ENCODE peak calls at places on chromosomes 3 and 15, in ten cellular contexts. One of them, this sample, is unnamed.

GRCh38 chr3:4845882-4846281 is 133.4 kb upstream of the BHLHE40 start:
- DNase-seq in HT-29: no peak
- DNase-seq in endothelial cell of umbilical vein: no peak
- DNase-seq in activated T-cell treated with anti-CD3 and anti-CD28 coated beads for 1 hour: no peak
- DNase-seq in Calu3: no peak
- DNase-seq in iPS-NIHi11: no peak
- DNase-seq in amygdala: no peak
- DNase-seq in naive thymus-derived CD4-positive, alpha-beta T cell: no peak
- DNase-seq in NCI-H774: no peak
- DNase-seq in GM23338: no peak
- DNase-seq in this sample: peak

GRCh38 chr3:150407818-150408231 is 273 bp upstream of the TSC22D2 start:
- DNase-seq in Calu3: no peak
- DNase-seq in endothelial cell of umbilical vein: no peak
- DNase-seq in activated T-cell treated with anti-CD3 and anti-CD28 coated beads for 1 hour: peak
- DNase-seq in amygdala: no peak
- DNase-seq in naive thymus-derived CD4-positive, alpha-beta T cell: peak
- DNase-seq in HT-29: peak
- DNase-seq in iPS-NIHi11: no peak
- DNase-seq in NCI-H774: no peak
- DNase-seq in GM23338: peak
- DNase-seq in this sample: no peak

GRCh38 chr15:78460737-78461136 is 22.7 kb downstream of the IREB2 start:
- DNase-seq in activated T-cell treated with anti-CD3 and anti-CD28 coated beads for 1 hour: no peak
- DNase-seq in NCI-H774: no peak
- DNase-seq in Calu3: no peak
- DNase-seq in endothelial cell of umbilical vein: no peak
- DNase-seq in naive thymus-derived CD4-positive, alpha-beta T cell: no peak
- DNase-seq in amygdala: no peak
- DNase-seq in GM23338: no peak
- DNase-seq in HT-29: no peak
- DNase-seq in iPS-NIHi11: no peak
- DNase-seq in this sample: no peak

GRCh38 chr3:127275287-127275781 is 12.5 kb downstream of the PRR20G start:
- DNase-seq in amygdala: no peak
- DNase-seq in naive thymus-derived CD4-positive, alpha-beta T cell: no peak
- DNase-seq in Calu3: peak
- DNase-seq in endothelial cell of umbilical vein: no peak
- DNase-seq in NCI-H774: no peak
- DNase-seq in iPS-NIHi11: no peak
- DNase-seq in activated T-cell treated with anti-CD3 and anti-CD28 coated beads for 1 hour: no peak
- DNase-seq in GM23338: no peak
- DNase-seq in HT-29: no peak
- DNase-seq in this sample: no peak

GRCh38 chr3:55327131-55327920 is 159.8 kb downstream of the WNT5A start:
- DNase-seq in NCI-H774: no peak
- DNase-seq in iPS-NIHi11: no peak
- DNase-seq in HT-29: no peak
- DNase-seq in GM23338: no peak
- DNase-seq in naive thymus-derived CD4-positive, alpha-beta T cell: no peak
- DNase-seq in endothelial cell of umbilical vein: no peak
- DNase-seq in amygdala: no peak
- DNase-seq in Calu3: no peak
- DNase-seq in activated T-cell treated with anti-CD3 and anti-CD28 coated beads for 1 hour: no peak
- DNase-seq in this sample: no peak

GRCh38 chr3:85881833-85882393 is 923.1 kb downstream of the CADM2 start:
- DNase-seq in NCI-H774: no peak
- DNase-seq in endothelial cell of umbilical vein: no peak
- DNase-seq in naive thymus-derived CD4-positive, alpha-beta T cell: no peak
- DNase-seq in GM23338: no peak
- DNase-seq in iPS-NIHi11: no peak
- DNase-seq in amygdala: no peak
- DNase-seq in HT-29: no peak
- DNase-seq in Calu3: no peak
- DNase-seq in activated T-cell treated with anti-CD3 and anti-CD28 coated beads for 1 hour: no peak
- DNase-seq in this sample: no peak

GRCh38 chr15:100341662-100342560 is at the start of gene ADAMTS17:
- DNase-seq in iPS-NIHi11: peak
- DNase-seq in naive thymus-derived CD4-positive, alpha-beta T cell: peak
- DNase-seq in activated T-cell treated with anti-CD3 and anti-CD28 coated beads for 1 hour: peak
- DNase-seq in endothelial cell of umbilical vein: peak
- DNase-seq in HT-29: peak
- DNase-seq in GM23338: peak
- DNase-seq in amygdala: peak
- DNase-seq in NCI-H774: peak
- DNase-seq in Calu3: peak
- DNase-seq in this sample: peak

GRCh38 chr3:134333522-134334181 is 40.6 kb downstream of the AMOTL2 start:
- DNase-seq in iPS-NIHi11: no peak
- DNase-seq in GM23338: peak
- DNase-seq in Calu3: no peak
- DNase-seq in HT-29: no peak
- DNase-seq in activated T-cell treated with anti-CD3 and anti-CD28 coated beads for 1 hour: no peak
- DNase-seq in NCI-H774: peak
- DNase-seq in endothelial cell of umbilical vein: no peak
- DNase-seq in naive thymus-derived CD4-positive, alpha-beta T cell: no peak
- DNase-seq in amygdala: no peak
- DNase-seq in this sample: no peak

GRCh38 chr3:9780451-9780797 is 10.7 kb upstream of the CAMK1 start:
- DNase-seq in endothelial cell of umbilical vein: no peak
- DNase-seq in Calu3: no peak
- DNase-seq in NCI-H774: no peak
- DNase-seq in iPS-NIHi11: no peak
- DNase-seq in naive thymus-derived CD4-positive, alpha-beta T cell: peak
- DNase-seq in activated T-cell treated with anti-CD3 and anti-CD28 coated beads for 1 hour: no peak
- DNase-seq in amygdala: no peak
- DNase-seq in HT-29: no peak
- DNase-seq in GM23338: no peak
- DNase-seq in this sample: no peak

GRCh38 chr3:101676219-101676764 is 640 bp downstream of the ZBTB11 start:
- DNase-seq in endothelial cell of umbilical vein: peak
- DNase-seq in HT-29: peak
- DNase-seq in naive thymus-derived CD4-positive, alpha-beta T cell: peak
- DNase-seq in Calu3: peak
- DNase-seq in iPS-NIHi11: peak
- DNase-seq in activated T-cell treated with anti-CD3 and anti-CD28 coated beads for 1 hour: peak
- DNase-seq in NCI-H774: no peak
- DNase-seq in amygdala: no peak
- DNase-seq in GM23338: peak
- DNase-seq in this sample: peak

GRCh38 chr3:9501226-9501625 is 52.4 kb downstream of the LHFPL4 start:
- DNase-seq in NCI-H774: no peak
- DNase-seq in iPS-NIHi11: no peak
- DNase-seq in endothelial cell of umbilical vein: no peak
- DNase-seq in naive thymus-derived CD4-positive, alpha-beta T cell: no peak
- DNase-seq in GM23338: no peak
- DNase-seq in Calu3: no peak
- DNase-seq in amygdala: no peak
- DNase-seq in HT-29: no peak
- DNase-seq in activated T-cell treated with anti-CD3 and anti-CD28 coated beads for 1 hour: no peak
- DNase-seq in this sample: no peak

GRCh38 chr3:124967964-124968363 is 33.4 kb upstream of the MUC13 start:
- DNase-seq in Calu3: no peak
- DNase-seq in GM23338: no peak
- DNase-seq in activated T-cell treated with anti-CD3 and anti-CD28 coated beads for 1 hour: no peak
- DNase-seq in NCI-H774: no peak
- DNase-seq in endothelial cell of umbilical vein: no peak
- DNase-seq in HT-29: no peak
- DNase-seq in iPS-NIHi11: no peak
- DNase-seq in naive thymus-derived CD4-positive, alpha-beta T cell: no peak
- DNase-seq in amygdala: no peak
- DNase-seq in this sample: no peak

GRCh38 chr15:34239151-34239761 is 14.4 kb downstream of the EMC4 start:
- DNase-seq in naive thymus-derived CD4-positive, alpha-beta T cell: no peak
- DNase-seq in HT-29: no peak
- DNase-seq in GM23338: peak
- DNase-seq in Calu3: no peak
- DNase-seq in iPS-NIHi11: no peak
- DNase-seq in endothelial cell of umbilical vein: peak
- DNase-seq in activated T-cell treated with anti-CD3 and anti-CD28 coated beads for 1 hour: no peak
- DNase-seq in amygdala: no peak
- DNase-seq in NCI-H774: no peak
- DNase-seq in this sample: no peak

GRCh38 chr3:152222327-152222726 is 46.4 kb upstream of the MBNL1 start:
- DNase-seq in naive thymus-derived CD4-positive, alpha-beta T cell: no peak
- DNase-seq in HT-29: no peak
- DNase-seq in endothelial cell of umbilical vein: no peak
- DNase-seq in activated T-cell treated with anti-CD3 and anti-CD28 coated beads for 1 hour: no peak
- DNase-seq in Calu3: no peak
- DNase-seq in iPS-NIHi11: no peak
- DNase-seq in amygdala: no peak
- DNase-seq in GM23338: no peak
- DNase-seq in NCI-H774: no peak
- DNase-seq in this sample: no peak

GRCh38 chr15:85477730-85478129 is 97.3 kb downstream of the AKAP13 start:
- DNase-seq in HT-29: no peak
- DNase-seq in NCI-H774: no peak
- DNase-seq in endothelial cell of umbilical vein: peak
- DNase-seq in activated T-cell treated with anti-CD3 and anti-CD28 coated beads for 1 hour: no peak
- DNase-seq in iPS-NIHi11: no peak
- DNase-seq in amygdala: no peak
- DNase-seq in naive thymus-derived CD4-positive, alpha-beta T cell: no peak
- DNase-seq in GM23338: no peak
- DNase-seq in Calu3: no peak
- DNase-seq in this sample: no peak

GRCh38 chr3:69364354-69364753 is 21.5 kb downstream of the FRMD4B start:
- DNase-seq in HT-29: no peak
- DNase-seq in GM23338: no peak
- DNase-seq in NCI-H774: no peak
- DNase-seq in amygdala: no peak
- DNase-seq in activated T-cell treated with anti-CD3 and anti-CD28 coated beads for 1 hour: no peak
- DNase-seq in Calu3: no peak
- DNase-seq in endothelial cell of umbilical vein: no peak
- DNase-seq in iPS-NIHi11: no peak
- DNase-seq in naive thymus-derived CD4-positive, alpha-beta T cell: no peak
- DNase-seq in this sample: no peak

GRCh38 chr3:51379301-51379700 is 5.8 kb upstream of the MANF start:
- DNase-seq in Calu3: no peak
- DNase-seq in endothelial cell of umbilical vein: no peak
- DNase-seq in GM23338: no peak
- DNase-seq in amygdala: no peak
- DNase-seq in iPS-NIHi11: no peak
- DNase-seq in naive thymus-derived CD4-positive, alpha-beta T cell: peak
- DNase-seq in activated T-cell treated with anti-CD3 and anti-CD28 coated beads for 1 hour: no peak
- DNase-seq in HT-29: no peak
- DNase-seq in NCI-H774: no peak
- DNase-seq in this sample: no peak

GRCh38 chr3:190193210-190193609 is 72.5 kb upstream of the P3H2 start:
- DNase-seq in iPS-NIHi11: no peak
- DNase-seq in HT-29: no peak
- DNase-seq in naive thymus-derived CD4-positive, alpha-beta T cell: no peak
- DNase-seq in amygdala: no peak
- DNase-seq in activated T-cell treated with anti-CD3 and anti-CD28 coated beads for 1 hour: no peak
- DNase-seq in GM23338: no peak
- DNase-seq in Calu3: no peak
- DNase-seq in NCI-H774: no peak
- DNase-seq in endothelial cell of umbilical vein: no peak
- DNase-seq in this sample: no peak

GRCh38 chr15:43267439-43267838 is 711 bp upstream of the TGM5 start:
- DNase-seq in naive thymus-derived CD4-positive, alpha-beta T cell: no peak
- DNase-seq in Calu3: no peak
- DNase-seq in HT-29: no peak
- DNase-seq in GM23338: no peak
- DNase-seq in iPS-NIHi11: no peak
- DNase-seq in NCI-H774: no peak
- DNase-seq in endothelial cell of umbilical vein: no peak
- DNase-seq in activated T-cell treated with anti-CD3 and anti-CD28 coated beads for 1 hour: no peak
- DNase-seq in amygdala: no peak
- DNase-seq in this sample: no peak

GRCh38 chr3:175606650-175607318 is 747.6 kb downstream of the NAALADL2 start:
- DNase-seq in activated T-cell treated with anti-CD3 and anti-CD28 coated beads for 1 hour: no peak
- DNase-seq in iPS-NIHi11: no peak
- DNase-seq in naive thymus-derived CD4-positive, alpha-beta T cell: no peak
- DNase-seq in Calu3: no peak
- DNase-seq in NCI-H774: peak
- DNase-seq in endothelial cell of umbilical vein: peak
- DNase-seq in GM23338: no peak
- DNase-seq in amygdala: no peak
- DNase-seq in HT-29: peak
- DNase-seq in this sample: no peak

GRCh38 chr15:89334510-89335288 is at the start of gene POLG:
- DNase-seq in amygdala: peak
- DNase-seq in GM23338: peak
- DNase-seq in endothelial cell of umbilical vein: peak
- DNase-seq in HT-29: peak
- DNase-seq in iPS-NIHi11: peak
- DNase-seq in naive thymus-derived CD4-positive, alpha-beta T cell: peak
- DNase-seq in activated T-cell treated with anti-CD3 and anti-CD28 coated beads for 1 hour: peak
- DNase-seq in Calu3: peak
- DNase-seq in NCI-H774: peak
- DNase-seq in this sample: peak

GRCh38 chr3:124885466-124886167 is 1.5 kb downstream of the ITGB5 start:
- DNase-seq in GM23338: peak
- DNase-seq in NCI-H774: no peak
- DNase-seq in iPS-NIHi11: no peak
- DNase-seq in naive thymus-derived CD4-positive, alpha-beta T cell: no peak
- DNase-seq in amygdala: no peak
- DNase-seq in endothelial cell of umbilical vein: peak
- DNase-seq in HT-29: no peak
- DNase-seq in Calu3: no peak
- DNase-seq in activated T-cell treated with anti-CD3 and anti-CD28 coated beads for 1 hour: no peak
- DNase-seq in this sample: no peak

GRCh38 chr3:105152987-105153386 is 213.7 kb upstream of the ALCAM start:
- DNase-seq in amygdala: no peak
- DNase-seq in naive thymus-derived CD4-positive, alpha-beta T cell: no peak
- DNase-seq in endothelial cell of umbilical vein: no peak
- DNase-seq in Calu3: no peak
- DNase-seq in activated T-cell treated with anti-CD3 and anti-CD28 coated beads for 1 hour: no peak
- DNase-seq in HT-29: no peak
- DNase-seq in GM23338: no peak
- DNase-seq in iPS-NIHi11: no peak
- DNase-seq in NCI-H774: no peak
- DNase-seq in this sample: no peak

GRCh38 chr3:105822171-105823123 is 46.4 kb downstream of the CBLB start:
- DNase-seq in naive thymus-derived CD4-positive, alpha-beta T cell: no peak
- DNase-seq in endothelial cell of umbilical vein: no peak
- DNase-seq in GM23338: no peak
- DNase-seq in NCI-H774: no peak
- DNase-seq in activated T-cell treated with anti-CD3 and anti-CD28 coated beads for 1 hour: no peak
- DNase-seq in iPS-NIHi11: no peak
- DNase-seq in Calu3: no peak
- DNase-seq in amygdala: no peak
- DNase-seq in HT-29: no peak
- DNase-seq in this sample: no peak

GRCh38 chr15:77727635-77728311 is 95.1 kb upstream of the LINGO1 start:
- DNase-seq in activated T-cell treated with anti-CD3 and anti-CD28 coated beads for 1 hour: no peak
- DNase-seq in HT-29: no peak
- DNase-seq in amygdala: no peak
- DNase-seq in NCI-H774: no peak
- DNase-seq in Calu3: no peak
- DNase-seq in endothelial cell of umbilical vein: no peak
- DNase-seq in GM23338: no peak
- DNase-seq in naive thymus-derived CD4-positive, alpha-beta T cell: no peak
- DNase-seq in iPS-NIHi11: no peak
- DNase-seq in this sample: no peak

GRCh38 chr3:119311191-119311925 is 17.2 kb downstream of the ARHGAP31 start:
- DNase-seq in Calu3: no peak
- DNase-seq in endothelial cell of umbilical vein: peak
- DNase-seq in activated T-cell treated with anti-CD3 and anti-CD28 coated beads for 1 hour: no peak
- DNase-seq in NCI-H774: no peak
- DNase-seq in amygdala: no peak
- DNase-seq in naive thymus-derived CD4-positive, alpha-beta T cell: no peak
- DNase-seq in GM23338: no peak
- DNase-seq in iPS-NIHi11: no peak
- DNase-seq in HT-29: no peak
- DNase-seq in this sample: no peak

This sample was measured in naive thymus-derived CD8-positive, alpha-beta T cell.